ENCODE peak calls at places on chromosome 19, in four cellular contexts. C is left lung, N is brain microvascular endothelial cell, O is tibial nerve. R is an unnamed sample.

GRCh38 chr19:2455481-2456300 is 1.1 kb downstream of the LMNB2 start:
- DNase-seq in C (peak; percentile 45), N (no peak), O (no peak), R (peak; percentile 70)

GRCh38 chr19:38004100-38004504 is 97.1 kb downstream of the SIPA1L3 start:
- DNase-seq in N (peak; percentile 26), O (no peak), C (no peak), R (no peak)

GRCh38 chr19:3517638-3518037 is 11.5 kb downstream of the FZR1 start:
- DNase-seq in N (no peak), O (no peak), C (no peak), R (no peak)

GRCh38 chr19:3680939-3681338 is 19.3 kb downstream of the PIP5K1C start:
- DNase-seq in N (no peak), O (no peak), C (no peak), R (no peak)

GRCh38 chr19:48968813-48969218 is 3.7 kb downstream of the FTL start:
- DNase-seq in N (no peak), C (no peak), O (no peak), R (no peak)

GRCh38 chr19:37506387-37507166 is at the start of gene ZNF793:
- DNase-seq in C (peak; percentile 75), O (peak; percentile 42), N (peak; percentile 69), R (peak; percentile 90)

GRCh38 chr19:9793051-9793591 is 24.6 kb upstream of the ZNF846 start:
- DNase-seq in O (peak; percentile 27), C (no peak), N (peak; percentile 45), R (no peak)

GRCh38 chr19:2315818-2316353 is 7.9 kb upstream of the LINGO3 start:
- DNase-seq in C (peak; percentile 85), O (peak; percentile 33), N (peak; percentile 35), R (no peak)

GRCh38 chr19:51398096-51398704 is 7.8 kb upstream of the C19orf84 start:
- DNase-seq in C (no peak), N (no peak), O (no peak), R (no peak)

GRCh38 chr19:35322014-35322413 is 7.0 kb upstream of the CD22 start:
- DNase-seq in C (no peak), O (no peak), N (no peak), R (no peak)

GRCh38 chr19:32580353-32580900 is 563 bp upstream of the PDCD5 start:
- DNase-seq in N (no peak), C (no peak), O (no peak), R (no peak)

GRCh38 chr19:49113762-49114629 is at the start of gene LIN7B:
- DNase-seq in N (peak; percentile 17), C (peak; percentile 57), O (no peak), R (peak; percentile 86)

GRCh38 chr19:12774588-12775555 is at the start of gene HOOK2:
- DNase-seq in N (no peak), C (peak; percentile 93), O (peak; percentile 25), R (no peak)

GRCh38 chr19:43101950-43102349 is 19.4 kb upstream of the PSG2 start:
- DNase-seq in C (no peak), N (no peak), O (no peak), R (no peak)

GRCh38 chr19:271856-272255 is 19.3 kb downstream of the PLPP2 start:
- DNase-seq in N (no peak), O (no peak), C (no peak), R (no peak)

GRCh38 chr19:772730-773436 is 22.0 kb downstream of the MISP start:
- DNase-seq in O (no peak), N (no peak), C (no peak), R (no peak)

GRCh38 chr19:49058592-49058991 is 1.0 kb upstream of the CGB7 start:
- DNase-seq in C (no peak), N (peak; percentile 40), O (no peak), R (no peak)

GRCh38 chr19:42443944-42444398 is 1.2 kb upstream of the CXCL17 start:
- DNase-seq in N (no peak), C (no peak), O (no peak), R (no peak)

GRCh38 chr19:1064661-1065605 is 2.0 kb upstream of the ARHGAP45 start:
- DNase-seq in C (peak; percentile 77), O (no peak), N (no peak), R (peak; percentile 86)

GRCh38 chr19:49017666-49018351 is 918 bp upstream of the LHB start:
- DNase-seq in O (no peak), N (peak; percentile 57), C (peak; percentile 41), R (peak; percentile 74)

GRCh38 chr19:58097783-58098681 is at the start of gene ZSCAN18:
- DNase-seq in C (peak; percentile 97), N (peak; percentile 98), O (peak; percentile 94), R (peak; percentile 79)

GRCh38 chr19:33702606-33703437 is 81.1 kb downstream of the CHST8 start:
- DNase-seq in O (no peak), N (no peak), C (peak; percentile 14), R (no peak)

GRCh38 chr19:3692141-3693029 is 7.9 kb downstream of the PIP5K1C start:
- DNase-seq in O (no peak), C (no peak), N (no peak), R (no peak)

GRCh38 chr19:47540748-47541147 is 25.9 kb upstream of the NAPA start:
- DNase-seq in C (no peak), N (peak; percentile 11), O (no peak), R (no peak)

GRCh38 chr19:12801466-12802266 is at the start of the genes PRDX2 and THSD8:
- DNase-seq in N (no peak), C (peak; percentile 79), O (no peak), R (peak; percentile 92)

GRCh38 chr19:42658148-42658547 is 63.4 kb upstream of the CEACAM8 start:
- DNase-seq in N (no peak), O (no peak), C (no peak), R (no peak)

GRCh38 chr19:32919365-32919764 is 49.8 kb upstream of the SLC7A9 start:
- DNase-seq in C (no peak), O (no peak), N (no peak), R (no peak)

GRCh38 chr19:5397804-5398692 is 57.2 kb upstream of the ZNRF4 start:
- DNase-seq in C (no peak), N (peak; percentile 15), O (no peak), R (no peak)

GRCh38 chr19:1591421-1592022 is 1.1 kb downstream of the MBD3 start:
- DNase-seq in O (no peak), N (no peak), C (no peak), R (peak; percentile 28)

GRCh38 chr19:438416-438958 is 22.3 kb downstream of the SHC2 start:
- DNase-seq in N (no peak), O (no peak), C (no peak), R (no peak)

GRCh38 chr19:53193534-53194222 is 520 bp upstream of the ZNF665 start:
- DNase-seq in C (no peak), O (no peak), N (no peak), R (peak; percentile 24)

GRCh38 chr19:49155830-49156346 is 692 bp upstream of the HRC start:
- DNase-seq in O (no peak), C (no peak), N (no peak), R (no peak)

GRCh38 chr19:28500982-28501633 is 711.8 kb downstream of the UQCRFS1 start:
- DNase-seq in C (no peak), N (no peak), O (no peak), R (no peak)

GRCh38 chr19:50555447-50556235 is 12.6 kb downstream of the LRRC4B start:
- DNase-seq in N (no peak), C (no peak), O (no peak), R (no peak)

GRCh38 chr19:31538879-31539278 is 189.6 kb upstream of the TSHZ3 start:
- DNase-seq in N (no peak), C (no peak), O (no peak), R (no peak)

GRCh38 chr19:518292-519231 is 11.3 kb downstream of the TPGS1 start:
- DNase-seq in N (no peak), O (no peak), C (no peak), R (peak; percentile 51)

GRCh38 chr19:38308926-38309614 is 5.0 kb downstream of the C19orf33 start:
- DNase-seq in N (no peak), O (no peak), C (no peak), R (no peak)

DNA sequence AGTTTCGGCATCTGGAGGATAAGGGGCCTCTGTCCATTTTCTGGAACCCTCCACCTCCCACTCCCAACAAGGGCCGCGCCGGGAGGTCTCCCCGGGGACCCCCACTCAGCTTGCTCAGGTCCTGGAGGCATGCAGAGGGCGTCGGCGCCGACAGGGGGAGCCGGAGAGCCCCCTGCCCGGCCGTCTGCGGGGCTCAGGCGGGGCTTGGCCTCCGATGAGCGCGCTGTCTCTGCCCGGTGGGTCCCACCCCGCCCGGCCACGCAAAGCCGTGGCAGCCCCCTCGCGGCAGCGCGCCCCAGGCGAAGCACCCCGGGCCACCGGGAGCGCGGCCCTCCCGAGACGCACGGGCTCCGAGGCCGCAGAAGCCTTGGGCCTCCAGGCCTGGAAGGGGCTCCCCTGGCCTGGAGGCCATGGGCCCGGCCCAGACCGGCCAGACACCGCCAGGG is 149.7 kb upstream of the ZNF536 start:
- DNase-seq in N (no peak), C (no peak), O (no peak), R (no peak)
- TF ChIP-seq CTCF in N (peak; percentile 51), C (peak; percentile 29), O (peak; percentile 84), R (peak; percentile 60)

GRCh38 chr19:17632577-17632976 is 55.6 kb downstream of the UNC13A start:
- DNase-seq in O (no peak), N (no peak), C (no peak), R (no peak)
- H3K4me3 ChIP-seq in O (no peak overlapping the region), N (no peak overlapping the region), C (no peak overlapping the region), R (no peak overlapping the region)

DNA sequence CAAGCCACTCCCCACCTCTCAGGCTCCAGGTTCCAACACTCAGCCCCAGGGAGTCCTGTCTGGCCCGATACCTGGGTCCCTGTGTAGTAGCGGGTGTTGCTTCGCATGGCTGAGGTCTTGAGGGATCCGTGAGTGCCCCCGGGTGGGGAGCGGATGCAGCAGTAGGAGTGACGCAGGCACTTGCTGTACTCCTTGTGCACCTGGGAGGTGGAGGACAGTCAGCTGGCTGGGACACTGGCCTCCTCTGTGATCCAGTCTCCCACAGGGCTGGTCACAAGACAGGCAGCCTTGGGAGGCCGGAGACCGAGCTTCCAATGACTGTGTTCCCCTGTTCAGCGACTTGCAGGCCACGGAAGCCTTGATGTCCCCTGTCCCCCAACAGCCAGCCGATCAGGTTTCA is 16.3 kb upstream of the ASF1B start:
- DNase-seq in C (no peak), O (no peak), N (no peak), R (no peak)
- H3K36me3 ChIP-seq in C (no peaks in the 10 kb centered on the region), O (no peaks in the 10 kb centered on the region), N (peaks cover 28% of the 10 kb centered on the region), R (no peaks in the 10 kb centered on the region)

GRCh38 chr19:13968383-13968935 is 16.1 kb downstream of the DCAF15 start:
- DNase-seq in N (no peak), C (no peak), O (no peak), R (no peak)

GRCh38 chr19:13965377-13965896 is 13.1 kb downstream of the DCAF15 start:
- DNase-seq in C (no peak), O (no peak), N (no peak), R (no peak)

GRCh38 chr19:13966684-13967128 is 14.4 kb downstream of the DCAF15 start:
- DNase-seq in C (no peak), O (no peak), N (no peak), R (no peak)

GRCh38 chr19:13964776-13965175 is 12.5 kb downstream of the DCAF15 start:
- DNase-seq in O (no peak), C (no peak), N (no peak), R (no peak)

GRCh38 chr19:13965926-13966683 is 13.8 kb downstream of the DCAF15 start:
- DNase-seq in O (no peak), N (no peak), C (no peak), R (no peak)
- TF ChIP-seq CTCF in O (no peak), N (no peak), C (no peak), R (no peak)

R was measured in GM06990.